ENCODE peak calls at places on chromosomes 7 and 10, in four cellular contexts. W is lower lobe of right lung, C is keratinocyte, M is PC-3. J is an unnamed sample.

GRCh38 chr10:36515313-36515712 is 610.1 kb upstream of the ANKRD30A start:
- DNase-seq in W (no peak), C (no peak), M (no peak), J (no peak)

GRCh38 chr10:10475812-10476211 is 541.9 kb upstream of the CELF2 start:
- DNase-seq in W (no peak), C (no peak), M (no peak), J (no peak)

GRCh38 chr7:2201686-2202360 is 30.9 kb downstream of the MAD1L1 start:
- DNase-seq in W (no peak), C (no peak), M (no peak), J (no peak)

GRCh38 chr10:50990568-50991495 is 83.5 kb upstream of the PRKG1 start:
- DNase-seq in W (peak; percentile 48), C (no peak), M (peak; percentile 87), J (no peak)

GRCh38 chr10:78742730-78743615 is 325.8 kb upstream of the ZMIZ1 start:
- DNase-seq in W (no peak), C (no peak), M (no peak), J (peak; percentile 10)

GRCh38 chr10:114718386-114718785 is 60.3 kb upstream of the ABLIM1 start:
- DNase-seq in W (no peak), C (no peak), M (no peak), J (no peak)

GRCh38 chr10:55410415-55410885 is 609.4 kb upstream of the PCDH15 start:
- DNase-seq in W (no peak), C (no peak), M (peak; percentile 25), J (no peak)

GRCh38 chr10:132133449-132134291 is 53.1 kb upstream of the DPYSL4 start:
- DNase-seq in W (peak; percentile 41), C (no peak), M (no peak), J (no peak)

GRCh38 chr7:152202056-152202455 is 176.6 kb downstream of the GALNT11 start:
- DNase-seq in W (no peak), C (no peak), M (peak; percentile 32), J (no peak)

GRCh38 chr10:18713077-18713476 is 53.8 kb downstream of the ARL5B start:
- DNase-seq in W (no peak), C (peak; percentile 71), M (peak; percentile 89), J (no peak)

GRCh38 chr7:128137096-128137655 is 103.9 kb upstream of the LEP start:
- DNase-seq in W (no peak), C (no peak), M (peak; percentile 19), J (no peak)

GRCh38 chr10:98328163-98328562 is 60.2 kb upstream of the LOXL4 start:
- DNase-seq in W (no peak), C (no peak), M (no peak), J (no peak)

GRCh38 chr7:126700807-126701604 is 551.7 kb downstream of the GRM8 start:
- DNase-seq in W (peak; percentile 42), C (peak; percentile 87), M (peak; percentile 86), J (no peak)

GRCh38 chr7:139734395-139734794 is 43.4 kb downstream of the HIPK2 start:
- DNase-seq in W (no peak), C (peak; percentile 45), M (peak; percentile 26), J (no peak)

GRCh38 chr7:28671526-28671925 is 259.2 kb downstream of the CREB5 start:
- DNase-seq in W (no peak), C (no peak), M (no peak), J (no peak)

GRCh38 chr10:74460812-74461211 is 309.8 kb downstream of the ADK start:
- DNase-seq in W (no peak), C (no peak), M (no peak), J (no peak)

GRCh38 chr10:109504401-109504800 is 418.9 kb downstream of the XPNPEP1 start:
- DNase-seq in W (no peak), C (no peak), M (peak; percentile 34), J (no peak)

GRCh38 chr10:19788075-19788686 is 28.1 kb upstream of the PLXDC2 start:
- DNase-seq in W (no peak), C (peak; percentile 13), M (peak; percentile 55), J (no peak)

GRCh38 chr7:22001345-22002004 is 55.8 kb upstream of the CDCA7L start:
- DNase-seq in W (no peak), C (peak; percentile 61), M (peak; percentile 80), J (peak; percentile 30)

GRCh38 chr7:140621326-140622035 is 19.1 kb downstream of the DENND2A start:
- DNase-seq in W (no peak), C (peak; percentile 76), M (peak; percentile 42), J (no peak)

GRCh38 chr7:111407258-111407657 is 155.0 kb downstream of the IMMP2L start:
- DNase-seq in W (no peak), C (no peak), M (no peak), J (no peak)

GRCh38 chr7:53656881-53657280 is 621.4 kb downstream of the POM121L12 start:
- DNase-seq in W (no peak), C (no peak), M (peak; percentile 5), J (no peak)

GRCh38 chr7:111226800-111227199 is 135.9 kb downstream of the LRRN3 start:
- DNase-seq in W (no peak), C (no peak), M (no peak), J (no peak)

GRCh38 chr10:118401708-118402107 is 59.6 kb upstream of the FAM204A start:
- DNase-seq in W (no peak), C (no peak), M (no peak), J (no peak)

GRCh38 chr7:44145969-44146897 is 5.1 kb upstream of the MYL7 start:
- DNase-seq in W (peak; percentile 85), C (no peak), M (no peak), J (peak; percentile 81)

GRCh38 chr7:2734084-2734601 is 46.1 kb downstream of the AMZ1 start:
- DNase-seq in W (no peak), C (no peak), M (no peak), J (no peak)

GRCh38 chr10:125209591-125210373 is 49.4 kb upstream of the CTBP2 start:
- DNase-seq in W (no peak), C (no peak), M (no peak), J (no peak)

GRCh38 chr10:125214283-125214570 is 53.9 kb upstream of the CTBP2 start:
- DNase-seq in W (no peak), C (no peak), M (no peak), J (no peak)

GRCh38 chr10:125208854-125209545 is 48.6 kb upstream of the CTBP2 start:
- DNase-seq in W (no peak), C (no peak), M (no peak), J (no peak)

GRCh38 chr10:125213541-125214282 is 53.3 kb upstream of the CTBP2 start:
- DNase-seq in W (no peak), C (no peak), M (no peak), J (no peak)

GRCh38 chr10:125212150-125212809 is 51.9 kb upstream of the CTBP2 start:
- DNase-seq in W (no peak), C (no peak), M (no peak), J (no peak)
- H3K27ac ChIP-seq in W (no peak overlapping the region), C (no peak overlapping the region), M (no peak overlapping the region), J (no peak overlapping the region)

DNA sequence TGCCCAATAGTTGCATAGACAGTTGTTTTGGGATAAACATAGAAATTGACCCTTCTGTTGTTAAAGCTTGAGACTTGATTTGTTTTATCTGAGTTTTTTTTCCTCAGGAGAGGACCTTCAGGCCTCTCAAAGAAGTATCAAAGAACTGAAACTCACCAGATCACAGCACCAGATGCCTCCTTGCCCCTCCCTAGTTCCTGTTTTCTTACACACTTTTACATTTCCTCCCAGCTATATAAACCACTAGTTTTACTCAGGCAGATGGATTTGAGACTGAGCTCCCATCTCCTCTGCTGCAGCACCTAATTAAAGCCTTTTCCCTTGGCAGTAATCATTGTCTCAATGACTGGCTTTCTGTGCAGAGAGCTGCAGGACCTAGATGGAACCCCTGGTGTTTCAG is 150.6 kb upstream of the NRG3 start:
- DNase-seq in W (no peak), C (no peak), M (no peak), J (peak; percentile 7)
- H3K27ac ChIP-seq in W (no peak overlapping the region), C (no peak overlapping the region), M (no peak overlapping the region), J (peak overlapping the region; percentile 63)

GRCh38 chr7:150787321-150788281 is 12.6 kb downstream of the TMEM176B start:
- DNase-seq in W (no peak), C (no peak), M (no peak), J (no peak)
- H3K27ac ChIP-seq in W (peak overlapping the region; percentile 57), C (no peak overlapping the region), M (no peak overlapping the region), J (no peak overlapping the region)

DNA sequence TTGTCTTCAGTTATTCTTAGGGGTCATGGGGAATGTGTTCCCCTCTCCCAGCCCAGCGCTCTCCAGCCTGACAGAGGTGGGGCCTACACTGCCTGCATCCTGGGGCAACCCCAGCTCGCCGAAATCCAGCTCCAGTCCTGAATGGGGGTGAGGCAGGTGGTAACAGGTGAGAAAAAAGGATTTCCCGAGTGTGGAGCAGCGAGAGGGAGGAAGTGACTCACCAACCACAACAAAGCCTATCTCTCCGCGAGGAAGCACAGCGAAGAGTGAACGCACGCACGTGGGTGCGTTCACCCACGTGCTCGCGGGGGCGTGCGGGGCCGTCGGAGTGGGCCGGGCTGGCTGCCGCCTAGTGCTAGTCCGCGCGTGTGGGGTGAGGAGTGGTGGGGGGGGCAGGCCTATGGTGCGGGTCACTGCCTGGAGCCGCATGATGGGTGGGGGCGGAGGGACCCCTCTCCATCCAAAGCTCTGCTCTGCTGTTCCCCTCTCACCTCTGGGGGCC is 855 bp upstream of the PALD1 start:
- DNase-seq in W (no peak), C (peak; percentile 68), M (peak; percentile 85), J (peak; percentile 39)
- H3K27ac ChIP-seq in W (peak overlapping the region; percentile 81), C (no peak overlapping the region), M (no peak overlapping the region), J (no peak overlapping the region)

DNA sequence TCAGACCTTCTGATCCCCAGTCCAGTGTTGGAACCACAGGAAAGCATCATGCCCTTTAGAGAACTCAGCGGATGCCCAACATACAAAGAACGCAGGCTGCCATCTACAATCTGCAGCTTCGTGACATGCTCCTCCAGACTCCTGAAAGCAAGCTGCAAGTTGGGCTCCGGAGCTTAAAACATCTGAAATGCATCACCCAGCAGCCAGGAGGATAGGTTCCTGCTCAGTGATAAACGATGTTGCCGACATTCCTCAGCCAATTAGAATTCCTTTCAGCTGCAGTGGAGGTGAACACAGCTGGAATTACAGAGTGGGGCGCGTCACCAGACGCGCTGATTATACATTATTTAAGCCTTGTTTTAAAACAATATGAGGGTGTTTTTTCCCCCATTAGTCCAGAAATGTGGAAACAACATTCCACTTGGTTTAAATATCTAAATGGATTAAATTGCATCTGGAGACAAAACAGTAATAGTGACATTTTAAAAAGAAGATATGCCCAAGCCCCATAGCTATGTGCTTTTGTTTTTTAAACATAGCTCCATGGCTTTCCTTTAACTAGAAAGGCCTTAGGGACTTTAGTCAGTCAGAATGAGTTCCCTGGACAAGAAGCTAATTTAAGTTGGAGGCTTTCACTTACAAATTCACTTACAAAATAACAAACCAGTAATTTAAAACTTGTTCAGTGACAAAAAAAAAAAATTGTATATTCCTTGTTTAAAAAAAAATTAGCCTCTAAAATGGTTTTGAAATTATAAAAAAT is 6.3 kb downstream of the SMURF1 start:
- DNase-seq in W (no peak), C (no peak), M (no peak), J (no peak)
- H3K27ac ChIP-seq in W (peak overlapping the region; percentile 37), C (peak overlapping the region; percentile 63), M (no peak overlapping the region), J (no peak overlapping the region)

GRCh38 chr10:130487562-130487961 is 351.4 kb downstream of the GLRX3 start:
- DNase-seq in W (no peak), C (no peak), M (no peak), J (no peak)
- H3K27ac ChIP-seq in W (no peak overlapping the region), C (no peak overlapping the region), M (no peak overlapping the region), J (no peak overlapping the region)